ENCODE peak calls at places on chromosomes 1 and 21, in nine cellular contexts. N, G, I, M, C, U, Q, R and J are unnamed samples. For H3K27me3, the result is how much of the 10 kb centered on the place peaks cover.

GRCh38 chr1:180948357-180948756 is 35.7 kb downstream of the KIAA1614 start:
- DNase-seq in N (no peak), G (no peak), I (no peak), M (no peak), C (no peak), U (no peak), Q (no peak), R (no peak), J (no peak)

GRCh38 chr1:85406887-85407593 is 57.9 kb downstream of the DDAH1 start:
- DNase-seq in N (peak), G (no peak), I (no peak), M (no peak), C (no peak), U (peak), Q (peak), R (no peak), J (peak)

GRCh38 chr1:36116906-36117305 is 8.1 kb downstream of the COL8A2 start:
- DNase-seq in N (no peak), G (no peak), I (no peak), M (no peak), C (no peak), U (no peak), Q (no peak), R (no peak), J (no peak)

GRCh38 chr1:34736711-34737110 is 18.1 kb upstream of the GJB5 start:
- DNase-seq in N (no peak), G (no peak), I (no peak), M (no peak), C (no peak), U (no peak), Q (no peak), R (no peak), J (no peak)

GRCh38 chr1:121522061-121522759 is 337.4 kb downstream of the SRGAP2C start:
- DNase-seq in N (peak), G (peak), I (no peak), M (no peak), C (no peak), U (peak), Q (no peak), R (no peak), J (no peak)

GRCh38 chr1:192557841-192558595 is 17.6 kb upstream of the RGS1 start:
- DNase-seq in N (no peak), G (no peak), I (no peak), M (no peak), C (no peak), U (no peak), Q (no peak), R (no peak), J (no peak)

GRCh38 chr1:209391792-209392191 is 191.7 kb upstream of the CAMK1G start:
- DNase-seq in N (no peak), G (no peak), I (no peak), M (no peak), C (no peak), U (no peak), Q (no peak), R (no peak), J (no peak)

GRCh38 chr1:27940297-27940696 is 5.5 kb downstream of the SMPDL3B start:
- DNase-seq in N (no peak), G (peak), I (peak), M (peak), C (no peak), U (no peak), Q (no peak), R (peak), J (no peak)

GRCh38 chr1:11802616-11802972 is 3.2 kb downstream of the MTHFR start:
- DNase-seq in N (no peak), G (no peak), I (no peak), M (no peak), C (no peak), U (peak), Q (peak), R (peak), J (no peak)

GRCh38 chr1:152109231-152109997 is 5.8 kb downstream of the TCHH start:
- DNase-seq in N (no peak), G (no peak), I (no peak), M (no peak), C (no peak), U (no peak), Q (no peak), R (peak), J (no peak)

GRCh38 chr1:206704239-206704638 is 19.5 kb downstream of the MAPKAPK2 start:
- DNase-seq in N (no peak), G (no peak), I (no peak), M (no peak), C (no peak), U (no peak), Q (no peak), R (no peak), J (no peak)

GRCh38 chr1:7539772-7540175 is 231.3 kb upstream of the VAMP3 start:
- DNase-seq in N (no peak), G (peak), I (no peak), M (no peak), C (peak), U (peak), Q (peak), R (peak), J (no peak)

GRCh38 chr1:7538849-7539771 is 232.0 kb upstream of the VAMP3 start:
- DNase-seq in N (no peak), G (no peak), I (no peak), M (no peak), C (no peak), U (no peak), Q (no peak), R (no peak), J (no peak)

GRCh38 chr1:7536891-7537591 is 234.1 kb upstream of the VAMP3 start:
- DNase-seq in N (no peak), G (peak), I (no peak), M (peak), C (no peak), U (no peak), Q (no peak), R (no peak), J (no peak)

GRCh38 chr1:7535934-7536878 is 234.9 kb upstream of the VAMP3 start:
- DNase-seq in N (no peak), G (peak), I (no peak), M (peak), C (no peak), U (no peak), Q (no peak), R (peak), J (no peak)

DNA sequence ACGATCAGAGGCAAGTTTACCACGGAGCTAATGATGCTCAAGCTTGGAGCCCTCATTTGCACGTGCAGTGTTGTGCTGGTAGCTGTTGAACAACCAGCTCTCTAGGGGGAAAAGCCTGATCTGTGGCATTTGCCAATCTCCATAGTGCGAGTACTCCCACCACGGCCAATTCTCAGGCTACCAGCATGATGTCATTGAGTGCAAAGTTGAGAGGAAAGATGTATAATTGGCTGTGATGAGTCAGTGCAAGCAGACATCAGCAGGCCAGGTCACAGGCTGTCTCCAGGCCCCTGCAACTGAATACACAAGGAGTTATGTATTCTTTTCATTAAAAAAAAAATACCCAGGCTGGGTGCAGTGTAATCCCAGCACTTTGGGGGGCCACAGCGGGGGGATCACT is 233.1 kb upstream of the VAMP3 start:
- DNase-seq in N (no peak), G (peak), I (no peak), M (peak), C (no peak), U (no peak), Q (no peak), R (no peak), J (no peak)
- H3K27me3 ChIP-seq in N (under half), G (under half), I (under half), M (under half), C (under half), U (under half), Q (under half), R (under half), J (under half)

DNA sequence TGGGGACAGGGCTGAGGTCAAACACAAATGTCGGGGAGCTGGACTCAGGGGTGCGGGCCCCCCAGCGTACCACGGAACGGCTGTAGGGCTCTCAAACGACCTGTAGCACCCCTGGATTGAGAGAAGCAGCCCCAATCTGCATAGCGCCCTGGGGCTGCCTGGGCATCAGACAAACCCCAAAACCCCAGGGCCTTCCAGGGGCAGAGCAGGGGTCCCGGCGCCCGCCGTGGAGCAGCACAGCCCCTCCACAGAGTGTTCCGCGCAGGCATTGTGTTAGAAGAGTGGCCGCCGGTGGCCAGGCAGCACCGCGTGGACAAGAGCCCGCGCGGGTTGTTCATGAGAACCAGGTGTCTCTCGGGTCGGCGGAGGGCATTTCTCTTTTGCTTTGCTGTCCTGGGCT is 64.2 kb upstream of the ARHGEF16 start:
- DNase-seq in N (no peak), G (no peak), I (no peak), M (no peak), C (no peak), U (no peak), Q (no peak), R (no peak), J (no peak)
- H3K27me3 ChIP-seq in N (half or more), G (half or more), I (under half), M (half or more), C (under half), U (under half), Q (under half), R (under half), J (under half)

GRCh38 chr21:35164971-35165483 is 115.9 kb upstream of the RUNX1 start:
- DNase-seq in N (no peak), G (no peak), I (no peak), M (no peak), C (no peak), U (no peak), Q (no peak), R (no peak), J (no peak)
- H3K27me3 ChIP-seq in N (under half), G (under half), I (under half), M (under half), C (under half), U (under half), Q (under half), R (under half), J (under half)

DNA sequence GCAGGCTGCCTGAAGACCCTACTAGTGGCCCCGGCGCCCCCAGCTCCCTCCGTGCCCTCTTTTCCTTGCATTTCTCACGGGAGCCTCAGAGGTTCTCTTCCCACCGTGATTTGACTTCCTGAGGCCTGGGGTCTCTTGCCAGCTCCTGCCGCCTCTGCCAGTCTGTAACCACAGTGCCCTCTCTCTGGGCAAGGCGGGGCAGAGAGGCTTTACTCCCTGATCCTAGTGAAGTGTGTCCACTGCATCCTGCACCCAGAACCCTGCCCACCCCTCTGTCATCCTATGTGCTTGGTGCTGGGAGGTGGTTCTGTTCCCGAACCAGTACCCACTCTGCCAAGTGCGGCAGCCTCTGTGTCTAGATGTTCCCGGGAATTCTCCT is 2.4 kb downstream of the ESPN start:
- DNase-seq in N (no peak), G (no peak), I (no peak), M (no peak), C (no peak), U (no peak), Q (no peak), R (no peak), J (no peak)
- H3K27me3 ChIP-seq in N (half or more), G (half or more), I (under half), M (half or more), C (under half), U (half or more), Q (under half), R (half or more), J (under half)